ENCODE peak calls at places on chromosomes 5 and 9, in four cellular contexts. One of them, this sample, is unnamed. For H3K4me1, the result is how much of the 10 kb centered on the place peaks cover.

GRCh38 chr9:33263936-33264472 is 504 bp downstream of the BAG1 start:
- DNase-seq in ovary: no peak
- DNase-seq in PC-3: no peak
- DNase-seq in H1: no peak
- DNase-seq in this sample: peak

GRCh38 chr5:138565100-138565821 is 9.9 kb downstream of the HSPA9 start:
- DNase-seq in ovary: no peak
- DNase-seq in PC-3: no peak
- DNase-seq in H1: no peak
- DNase-seq in this sample: no peak

GRCh38 chr5:69046375-69046957 is 47.3 kb upstream of the SLC30A5 start:
- DNase-seq in ovary: no peak
- DNase-seq in PC-3: no peak
- DNase-seq in H1: no peak
- DNase-seq in this sample: no peak

GRCh38 chr5:32462618-32463017 is 18.1 kb upstream of the ZFR start:
- DNase-seq in ovary: no peak
- DNase-seq in PC-3: peak
- DNase-seq in H1: no peak
- DNase-seq in this sample: no peak

GRCh38 chr5:146560205-146560812 is 44.3 kb upstream of the GPR151 start:
- DNase-seq in ovary: no peak
- DNase-seq in PC-3: peak
- DNase-seq in H1: no peak
- DNase-seq in this sample: no peak

GRCh38 chr5:136014049-136014516 is 14.7 kb upstream of the TGFBI start:
- DNase-seq in ovary: no peak
- DNase-seq in PC-3: no peak
- DNase-seq in H1: no peak
- DNase-seq in this sample: no peak

GRCh38 chr9:87606921-87607521 is 109.4 kb downstream of the DAPK1 start:
- DNase-seq in ovary: no peak
- DNase-seq in PC-3: no peak
- DNase-seq in H1: no peak
- DNase-seq in this sample: no peak

GRCh38 chr5:74589204-74590056 is 51.1 kb downstream of the ENC1 start:
- DNase-seq in ovary: no peak
- DNase-seq in PC-3: no peak
- DNase-seq in H1: no peak
- DNase-seq in this sample: no peak

GRCh38 chr5:172901012-172901780 is 58.0 kb upstream of the RPL26L1 start:
- DNase-seq in ovary: peak
- DNase-seq in PC-3: no peak
- DNase-seq in H1: no peak
- DNase-seq in this sample: no peak

GRCh38 chr9:131530546-131530929 is 525 bp downstream of the UCK1 start:
- DNase-seq in ovary: peak
- DNase-seq in PC-3: peak
- DNase-seq in H1: peak
- DNase-seq in this sample: peak

GRCh38 chr5:129631946-129632345 is 115.9 kb upstream of the MINAR2 start:
- DNase-seq in ovary: no peak
- DNase-seq in PC-3: no peak
- DNase-seq in H1: no peak
- DNase-seq in this sample: no peak

GRCh38 chr5:44827681-44828080 is 18.9 kb downstream of the MRPS30 start:
- DNase-seq in ovary: no peak
- DNase-seq in PC-3: no peak
- DNase-seq in H1: no peak
- DNase-seq in this sample: no peak

GRCh38 chr9:88044200-88044599 is 69.9 kb upstream of the CDK20 start:
- DNase-seq in ovary: no peak
- DNase-seq in PC-3: no peak
- DNase-seq in H1: no peak
- DNase-seq in this sample: no peak

GRCh38 chr9:69411246-69411645 is 86.2 kb downstream of the ENTREP1 start:
- DNase-seq in ovary: no peak
- DNase-seq in PC-3: no peak
- DNase-seq in H1: no peak
- DNase-seq in this sample: no peak

GRCh38 chr9:69411931-69412740 is 87.1 kb downstream of the ENTREP1 start:
- DNase-seq in ovary: no peak
- DNase-seq in PC-3: no peak
- DNase-seq in H1: no peak
- DNase-seq in this sample: no peak

DNA sequence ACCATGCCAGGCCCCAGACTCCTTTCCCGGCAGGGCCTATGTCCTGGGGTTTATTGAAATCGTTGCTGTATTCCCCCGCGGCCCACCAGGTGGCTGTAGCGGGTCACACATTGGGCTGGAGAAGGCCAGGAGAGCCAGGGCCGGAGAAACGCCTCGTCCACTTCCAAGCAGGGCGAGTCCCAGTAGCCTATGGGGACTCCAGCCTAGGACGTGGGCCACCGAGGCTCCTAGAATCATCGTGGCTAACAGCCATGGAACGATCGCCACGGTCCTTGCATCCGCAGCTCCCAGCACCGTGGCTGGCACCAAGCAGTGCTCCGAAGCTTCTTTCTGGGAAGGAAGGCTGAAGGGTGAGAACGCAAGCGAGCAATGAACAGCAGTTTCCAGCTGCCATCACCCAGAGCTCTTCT is 87.7 kb downstream of the ENTREP1 start:
- DNase-seq in ovary: peak
- DNase-seq in PC-3: peak
- DNase-seq in H1: peak
- DNase-seq in this sample: no peak
- TF ChIP-seq CTCF in ovary: peak
- TF ChIP-seq CTCF in PC-3: peak
- TF ChIP-seq CTCF in H1: peak
- TF ChIP-seq CTCF in this sample: peak

GRCh38 chr5:53358794-53359193 is 121.6 kb upstream of the FST start:
- DNase-seq in ovary: no peak
- DNase-seq in PC-3: no peak
- DNase-seq in H1: no peak
- DNase-seq in this sample: no peak
- H3K4me1 ChIP-seq in ovary: under half
- H3K4me1 ChIP-seq in PC-3: half or more
- H3K4me1 ChIP-seq in H1: under half
- H3K4me1 ChIP-seq in this sample: under half

GRCh38 chr9:22111176-22111870 is 102.2 kb upstream of the CDKN2B start:
- DNase-seq in ovary: no peak
- DNase-seq in PC-3: no peak
- DNase-seq in H1: no peak
- DNase-seq in this sample: no peak
- TF ChIP-seq CTCF in ovary: no peak
- TF ChIP-seq CTCF in PC-3: no peak
- TF ChIP-seq CTCF in H1: no peak
- TF ChIP-seq CTCF in this sample: no peak

GRCh38 chr5:142013734-142014495 is 1.1 kb upstream of the GNPDA1 start:
- DNase-seq in ovary: peak
- DNase-seq in PC-3: peak
- DNase-seq in H1: no peak
- DNase-seq in this sample: no peak
- H3K4me1 ChIP-seq in ovary: under half
- H3K4me1 ChIP-seq in PC-3: under half
- H3K4me1 ChIP-seq in H1: under half
- H3K4me1 ChIP-seq in this sample: half or more

GRCh38 chr5:151622367-151623097 is 31.4 kb upstream of the FAT2 start:
- DNase-seq in ovary: no peak
- DNase-seq in PC-3: no peak
- DNase-seq in H1: no peak
- DNase-seq in this sample: peak
- TF ChIP-seq CTCF in ovary: no peak
- TF ChIP-seq CTCF in PC-3: no peak
- TF ChIP-seq CTCF in H1: no peak
- TF ChIP-seq CTCF in this sample: no peak

DNA sequence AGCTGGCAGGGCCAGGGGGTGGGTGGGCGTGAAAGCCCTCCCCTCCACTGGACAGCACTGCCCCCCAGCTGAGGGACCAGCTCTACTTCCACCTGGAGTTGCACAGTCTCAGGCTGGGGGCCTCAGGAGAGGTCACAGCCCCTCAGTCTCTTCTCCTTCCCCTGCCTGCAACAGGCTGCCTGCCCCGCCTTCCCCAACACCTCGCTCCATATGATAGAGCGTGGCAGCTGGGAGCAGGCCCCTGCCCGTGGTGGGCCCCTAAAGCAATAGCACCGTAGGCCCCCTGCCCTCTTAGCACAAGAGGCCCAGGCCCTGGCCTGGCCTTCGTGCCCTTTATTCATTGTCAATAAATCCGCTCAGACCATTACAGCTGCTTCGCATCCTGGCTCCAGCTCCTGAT is 3.9 kb downstream of the RELL2 start:
- DNase-seq in ovary: no peak
- DNase-seq in PC-3: no peak
- DNase-seq in H1: no peak
- DNase-seq in this sample: no peak
- H3K4me1 ChIP-seq in ovary: under half
- H3K4me1 ChIP-seq in PC-3: under half
- H3K4me1 ChIP-seq in H1: under half
- H3K4me1 ChIP-seq in this sample: under half

GRCh38 chr9:81417885-81418284 is 271.5 kb downstream of the TLE1 start:
- DNase-seq in ovary: no peak
- DNase-seq in PC-3: no peak
- DNase-seq in H1: no peak
- DNase-seq in this sample: no peak

GRCh38 chr9:81417299-81417675 is 272.1 kb downstream of the TLE1 start:
- DNase-seq in ovary: no peak
- DNase-seq in PC-3: peak
- DNase-seq in H1: no peak
- DNase-seq in this sample: no peak

GRCh38 chr9:81414836-81415235 is 274.5 kb downstream of the TLE1 start:
- DNase-seq in ovary: no peak
- DNase-seq in PC-3: peak
- DNase-seq in H1: no peak
- DNase-seq in this sample: no peak

GRCh38 chr9:81420024-81420423 is 269.3 kb downstream of the TLE1 start:
- DNase-seq in ovary: no peak
- DNase-seq in PC-3: no peak
- DNase-seq in H1: no peak
- DNase-seq in this sample: no peak

DNA sequence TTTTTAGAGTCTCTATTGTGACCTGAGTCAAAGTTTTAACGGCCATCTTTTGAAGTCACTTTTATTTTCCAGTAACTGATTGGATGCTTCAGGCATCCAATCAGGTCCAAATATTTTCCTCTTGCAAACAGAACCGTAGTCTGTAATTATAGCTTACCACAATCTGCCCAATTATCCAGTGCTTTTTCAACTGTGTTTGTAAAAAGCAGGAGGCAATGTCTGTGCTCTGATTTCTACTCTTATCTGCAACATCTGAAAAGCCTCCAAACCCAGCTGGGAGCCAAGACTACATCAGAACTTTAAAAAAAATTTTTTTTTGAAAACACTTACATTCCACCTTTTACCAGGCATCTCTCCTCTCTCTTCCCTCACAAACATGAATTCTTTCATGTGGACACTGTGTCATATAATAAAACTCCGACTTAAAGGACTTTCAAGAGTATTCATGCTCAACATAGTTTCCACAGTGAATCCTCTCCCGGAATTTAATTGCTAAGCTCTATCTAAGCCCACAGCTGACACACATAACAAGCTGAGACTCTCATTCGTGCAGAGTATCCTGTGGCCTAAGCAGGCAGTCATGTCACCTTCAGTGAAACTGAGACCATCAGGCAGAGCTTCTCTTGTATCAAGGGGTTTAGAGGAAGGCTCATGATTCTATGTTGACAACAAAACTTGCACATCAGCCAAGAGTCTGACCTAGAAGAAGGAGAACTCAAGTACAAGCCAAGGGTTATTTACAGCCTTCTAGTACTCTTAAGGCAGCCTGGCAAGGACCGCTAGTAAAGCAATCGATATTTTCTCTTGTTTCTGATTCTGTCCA is 272.7 kb downstream of the TLE1 start:
- DNase-seq in ovary: no peak
- DNase-seq in PC-3: no peak
- DNase-seq in H1: no peak
- DNase-seq in this sample: no peak
- TF ChIP-seq CTCF in ovary: no peak
- TF ChIP-seq CTCF in PC-3: no peak
- TF ChIP-seq CTCF in H1: no peak
- TF ChIP-seq CTCF in this sample: no peak